ENCODE peak calls at places on chromosomes 13 and 19, in six cellular contexts. D is IMR-90; J is mammary epithelial cell; W is CD8-positive, alpha-beta memory T cell; E is PC-3; X is AG04450. V is an unnamed sample.
A peak's percentile ranks its signal among the peaks of the same experiment; 100 is the strongest.

GRCh38 chr19:1707240-1707639 is 46.1 kb upstream of the ONECUT3 start:
- DNase-seq in X (no peak), W (no peak), D (no peak), J (no peak), E (no peak), V (no peak)

GRCh38 chr13:113413178-113413897 is 40.0 kb downstream of the ADPRHL1 start:
- DNase-seq in D (no peak), W (no peak), E (no peak), J (no peak), X (no peak), V (no peak)

GRCh38 chr19:15623711-15624318 is 8.8 kb downstream of the CYP4F8 start:
- DNase-seq in X (no peak), D (no peak), W (no peak), J (no peak), E (peak; percentile 37), V (no peak)

GRCh38 chr19:46191356-46191755 is 38.2 kb upstream of the IGFL1 start:
- DNase-seq in X (no peak), E (no peak), W (no peak), J (no peak), D (no peak), V (no peak)

GRCh38 chr13:26029581-26030136 is 22.2 kb downstream of the SHISA2 start:
- DNase-seq in E (no peak), W (no peak), J (no peak), D (no peak), X (no peak), V (no peak)

GRCh38 chr19:13627531-13627930 is 121.3 kb upstream of the CACNA1A start:
- DNase-seq in W (no peak), J (no peak), X (no peak), D (no peak), E (no peak), V (no peak)

GRCh38 chr13:98273824-98274786 is 97.0 kb upstream of the RNF113B start:
- DNase-seq in E (no peak), X (no peak), W (no peak), J (no peak), D (peak; percentile 40), V (no peak)

GRCh38 chr13:113035209-113035800 is 66.3 kb downstream of the MCF2L start:
- DNase-seq in E (no peak), D (no peak), J (no peak), W (no peak), X (no peak), V (no peak)

GRCh38 chr13:113623491-113624234 is 34.3 kb downstream of the ATP4B start:
- DNase-seq in E (no peak), W (no peak), D (no peak), X (no peak), J (no peak), V (no peak)

GRCh38 chr19:48123907-48124675 is 13.5 kb upstream of the PLA2G4C start:
- DNase-seq in E (peak; percentile 84), W (no peak), J (peak; percentile 96), D (peak; percentile 73), X (peak; percentile 15), V (no peak)

GRCh38 chr13:33372251-33372919 is 86.8 kb upstream of the STARD13 start:
- DNase-seq in E (no peak), D (peak; percentile 33), X (no peak), W (no peak), J (no peak), V (no peak)

DNA sequence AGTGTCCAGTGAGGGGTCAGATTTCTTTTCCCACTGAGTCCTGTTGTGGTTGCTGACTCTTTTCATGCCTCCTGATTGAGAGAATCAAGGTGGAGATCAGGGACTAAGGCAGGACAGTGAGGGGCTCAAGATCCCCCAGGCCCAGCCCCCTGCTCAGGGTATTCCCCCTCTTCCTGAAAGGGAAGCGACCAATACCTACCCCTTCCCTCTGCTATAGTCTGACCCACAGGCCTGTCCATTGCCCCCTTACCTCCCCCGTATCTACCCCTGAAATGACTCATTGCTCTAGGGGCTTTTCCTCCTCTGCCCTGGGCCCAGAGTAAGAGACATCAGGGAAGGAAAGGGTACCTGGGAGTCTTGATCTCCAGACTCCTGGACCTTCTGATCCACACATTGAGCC is 1320.5 kb downstream of the UQCRFS1 start:
- DNase-seq in D (no peak), J (no peak), E (no peak), X (no peak), W (no peak), V (no peak)
- H3K9me3 ChIP-seq in D (peaks cover 55% of the 10 kb centered on the region), J (peaks cover 22% of the 10 kb centered on the region), E (no peaks in the 10 kb centered on the region), X (peaks cover 88% of the 10 kb centered on the region), W (no peaks in the 10 kb centered on the region), V (peaks cover 6% of the 10 kb centered on the region)

DNA sequence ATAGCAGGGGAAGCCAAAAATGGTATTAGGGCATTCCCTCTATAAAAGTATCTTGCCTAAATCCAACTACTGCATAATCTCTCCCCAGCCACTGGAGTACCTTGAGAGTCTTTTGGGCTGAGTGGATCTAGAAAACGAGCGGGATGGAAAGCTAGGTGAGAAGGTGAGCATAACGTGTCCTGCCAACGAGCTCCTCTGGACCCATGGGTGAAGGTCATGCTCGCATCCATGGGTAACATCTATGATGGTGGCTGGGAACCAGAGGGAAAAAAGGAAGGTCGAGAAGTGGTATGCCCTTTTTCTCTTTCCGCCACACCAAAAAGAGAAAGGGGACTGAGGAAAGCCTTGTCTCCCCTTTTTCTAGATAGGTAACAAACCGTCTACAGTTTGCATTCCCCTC is 63.0 kb downstream of the ZNF208 start:
- DNase-seq in X (no peak), J (no peak), D (no peak), W (no peak), E (no peak), V (no peak)
- H3K9me3 ChIP-seq in X (peaks cover 30% of the 10 kb centered on the region), J (peaks cover 40% of the 10 kb centered on the region), D (peaks cover 22% of the 10 kb centered on the region), W (peaks cover 9% of the 10 kb centered on the region), E (peaks cover 49% of the 10 kb centered on the region), V (no peaks in the 10 kb centered on the region)

DNA sequence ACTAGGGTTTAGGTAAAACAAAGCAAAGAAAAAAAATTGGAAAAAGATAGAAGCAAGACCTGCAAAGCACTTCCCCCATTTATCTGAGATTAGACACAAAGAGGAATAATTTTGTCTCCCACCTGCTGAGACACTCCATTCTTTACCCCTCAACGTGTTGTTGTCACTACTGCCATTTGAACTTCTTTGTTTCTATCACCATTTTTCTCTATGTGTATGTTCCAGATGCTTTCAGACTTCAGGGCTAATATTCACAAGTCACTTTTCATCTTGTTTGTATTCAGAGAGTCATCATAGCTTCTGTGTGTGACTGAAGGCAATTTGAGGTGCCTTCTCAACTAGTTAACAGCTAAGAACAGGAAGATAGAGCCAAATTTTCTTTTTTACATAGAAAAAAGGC is 512.5 kb downstream of the TBC1D4 start:
- DNase-seq in J (no peak), E (no peak), W (no peak), X (no peak), D (no peak), V (no peak)
- H3K9me3 ChIP-seq in J (no peaks in the 10 kb centered on the region), E (no peaks in the 10 kb centered on the region), W (no peaks in the 10 kb centered on the region), X (no peaks in the 10 kb centered on the region), D (no peaks in the 10 kb centered on the region), V (no peaks in the 10 kb centered on the region)

DNA sequence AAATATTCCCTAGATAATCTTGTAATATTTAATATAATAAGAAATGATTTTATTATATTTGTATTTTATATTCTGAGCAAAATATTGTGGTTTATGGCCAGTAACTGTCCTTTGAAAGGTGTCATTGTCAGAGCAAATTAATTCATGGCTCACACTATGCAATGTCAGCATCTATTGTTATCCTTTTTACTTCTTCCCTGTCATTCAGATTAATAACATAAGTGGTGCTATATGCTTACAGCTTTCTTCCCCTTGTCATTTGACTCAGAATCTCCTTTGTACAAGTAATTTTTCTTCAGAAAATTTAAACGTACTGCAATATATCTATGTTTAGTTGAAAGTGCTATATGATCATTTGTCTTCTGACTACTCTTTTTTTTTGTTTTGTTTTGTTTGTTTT is 1738.2 kb upstream of the MIR17HG start:
- DNase-seq in J (no peak), X (no peak), D (no peak), W (no peak), E (no peak), V (no peak)
- H3K9me3 ChIP-seq in J (peaks cover 7% of the 10 kb centered on the region), X (no peaks in the 10 kb centered on the region), D (peaks cover 9% of the 10 kb centered on the region), W (no peaks in the 10 kb centered on the region), E (no peaks in the 10 kb centered on the region), V (no peaks in the 10 kb centered on the region)

DNA sequence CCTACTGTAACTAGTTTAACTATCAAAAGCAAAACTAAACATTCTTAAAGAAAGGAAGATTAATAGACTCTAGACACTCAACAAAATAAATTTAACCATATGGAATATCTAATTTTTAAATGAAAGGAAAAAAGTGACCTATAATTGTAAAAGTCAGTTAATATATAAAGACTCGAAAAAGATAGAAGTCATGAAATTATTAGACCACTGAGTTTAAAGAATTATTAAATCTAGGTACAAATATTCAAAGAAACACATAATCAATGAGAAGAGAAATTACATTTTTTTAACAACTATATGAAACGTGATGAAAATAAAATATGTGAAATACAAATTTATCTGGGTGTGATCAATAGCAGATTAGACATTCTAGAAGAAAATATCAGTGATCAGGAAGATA is 706.8 kb upstream of the PCDH20 start:
- DNase-seq in E (no peak), W (no peak), X (no peak), D (no peak), J (no peak), V (no peak)
- H3K9me3 ChIP-seq in E (no peaks in the 10 kb centered on the region), W (no peaks in the 10 kb centered on the region), X (no peaks in the 10 kb centered on the region), D (no peaks in the 10 kb centered on the region), J (no peaks in the 10 kb centered on the region), V (no peaks in the 10 kb centered on the region)

DNA sequence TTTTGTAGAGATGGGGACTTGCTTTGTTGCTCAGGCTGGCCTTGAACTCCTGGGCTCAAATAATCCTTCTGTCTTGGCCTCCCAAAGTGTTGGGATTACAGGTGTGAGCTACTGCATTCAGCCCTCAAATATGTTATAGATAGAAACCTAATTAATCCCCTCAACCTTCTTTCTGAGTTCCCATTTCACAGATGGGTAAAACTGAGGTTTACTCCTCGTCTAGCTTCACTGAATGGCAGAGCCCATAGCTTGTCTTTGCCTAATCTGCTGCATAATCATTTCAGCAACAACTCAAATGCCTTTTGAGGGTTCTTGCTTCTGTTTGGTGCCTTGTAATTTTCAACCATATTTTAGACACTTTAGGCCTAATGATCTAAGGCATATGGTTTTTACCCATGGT is 36.0 kb upstream of the ADGRE1 start:
- DNase-seq in J (no peak), W (no peak), X (no peak), D (no peak), E (no peak), V (no peak)
- H3K9me3 ChIP-seq in J (no peaks in the 10 kb centered on the region), W (no peaks in the 10 kb centered on the region), X (peaks cover 4% of the 10 kb centered on the region), D (no peaks in the 10 kb centered on the region), E (no peaks in the 10 kb centered on the region), V (no peaks in the 10 kb centered on the region)

GRCh38 chr19:9381367-9381785 is 18.6 kb downstream of the ZNF177 start:
- DNase-seq in E (no peak), D (no peak), J (no peak), X (no peak), W (no peak), V (no peak)
- H3K9me3 ChIP-seq in E (peaks cover 87% of the 10 kb centered on the region), D (peaks cover 86% of the 10 kb centered on the region), J (peaks cover 66% of the 10 kb centered on the region), X (peaks cover 57% of the 10 kb centered on the region), W (peaks cover 66% of the 10 kb centered on the region), V (peaks cover 56% of the 10 kb centered on the region)

GRCh38 chr19:12202250-12202649 is 39.4 kb downstream of the ZNF136 start:
- DNase-seq in W (peak; percentile 24), E (no peak), D (no peak), J (no peak), X (no peak), V (peak; percentile 17)
- H3K9me3 ChIP-seq in W (peaks cover 15% of the 10 kb centered on the region), E (peaks cover 53% of the 10 kb centered on the region), D (peaks cover 35% of the 10 kb centered on the region), J (peaks cover 35% of the 10 kb centered on the region), X (peaks cover 42% of the 10 kb centered on the region), V (peaks cover 13% of the 10 kb centered on the region)

DNA sequence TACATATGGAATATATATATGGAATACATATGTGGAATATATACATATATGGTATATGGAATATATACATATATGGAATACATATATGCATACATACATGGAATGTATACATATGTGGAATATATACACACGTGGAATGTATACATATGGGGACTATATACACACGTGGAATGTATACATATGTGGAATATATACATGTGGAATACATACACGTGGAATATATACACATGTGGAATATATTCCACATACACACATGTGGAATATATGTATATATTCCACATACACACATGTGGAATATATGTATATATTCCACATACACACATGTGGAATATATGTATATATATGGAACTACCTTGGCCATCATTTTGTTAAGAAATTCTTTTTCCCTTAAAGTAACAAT is 31.1 kb downstream of the ZNF571 start:
- DNase-seq in D (no peak), W (no peak), E (no peak), J (no peak), X (no peak), V (no peak)
- H3K9me3 ChIP-seq in D (peaks cover 59% of the 10 kb centered on the region), W (peaks cover 74% of the 10 kb centered on the region), E (peaks cover 31% of the 10 kb centered on the region), J (peaks cover 56% of the 10 kb centered on the region), X (peaks cover 34% of the 10 kb centered on the region), V (peaks cover 56% of the 10 kb centered on the region)

V was measured in T-helper 17 cell.